ENCODE peak calls at places on chromosomes 4 and X, in four cellular contexts. One of them, this sample, is unnamed.

GRCh38 chr4:83582289-83582756 is 46.4 kb downstream of the GPAT3 start:
- DNase-seq in sciatic nerve: no peak
- DNase-seq in fibroblast of mammary gland: peak
- DNase-seq in lower leg skin: no peak
- DNase-seq in this sample: peak

GRCh38 chr4:73922766-73923630 is 53.8 kb downstream of the CXCL1 start:
- DNase-seq in sciatic nerve: no peak
- DNase-seq in fibroblast of mammary gland: peak
- DNase-seq in lower leg skin: no peak
- DNase-seq in this sample: no peak

GRCh38 chr4:16176621-16177020 is 49.6 kb downstream of the TAPT1 start:
- DNase-seq in sciatic nerve: no peak
- DNase-seq in fibroblast of mammary gland: no peak
- DNase-seq in lower leg skin: no peak
- DNase-seq in this sample: no peak

GRCh38 chr4:174318829-174319764 is 35.4 kb downstream of the CEP44 start:
- DNase-seq in sciatic nerve: no peak
- DNase-seq in fibroblast of mammary gland: peak
- DNase-seq in lower leg skin: no peak
- DNase-seq in this sample: no peak

GRCh38 chrX:12581546-12581945 is 209.7 kb upstream of the PRPS2 start:
- DNase-seq in sciatic nerve: no peak
- DNase-seq in fibroblast of mammary gland: no peak
- DNase-seq in lower leg skin: no peak
- DNase-seq in this sample: no peak

GRCh38 chrX:134294548-134294947 is 57.6 kb downstream of the CCDC160 start:
- DNase-seq in sciatic nerve: no peak
- DNase-seq in fibroblast of mammary gland: peak
- DNase-seq in lower leg skin: no peak
- DNase-seq in this sample: no peak

GRCh38 chr4:163697121-163697520 is 202.6 kb downstream of the TMA16 start:
- DNase-seq in sciatic nerve: no peak
- DNase-seq in fibroblast of mammary gland: peak
- DNase-seq in lower leg skin: no peak
- DNase-seq in this sample: no peak

GRCh38 chrX:10387011-10387410 is 230.2 kb downstream of the CLCN4 start:
- DNase-seq in sciatic nerve: no peak
- DNase-seq in fibroblast of mammary gland: peak
- DNase-seq in lower leg skin: no peak
- DNase-seq in this sample: no peak

GRCh38 chr4:84887824-84888223 is 78.7 kb downstream of the WDFY3 start:
- DNase-seq in sciatic nerve: no peak
- DNase-seq in fibroblast of mammary gland: peak
- DNase-seq in lower leg skin: no peak
- DNase-seq in this sample: no peak

GRCh38 chr4:102441978-102442890 is 58.9 kb upstream of the NFKB1 start:
- DNase-seq in sciatic nerve: no peak
- DNase-seq in fibroblast of mammary gland: no peak
- DNase-seq in lower leg skin: no peak
- DNase-seq in this sample: no peak

This sample was measured in uterus.